ENCODE peak calls at places on chromosome 20, in nine cellular contexts. P, F, H, R, A, S, G, C and O are unnamed samples. For H3K9me3, the result is how much of the 10 kb centered on the place peaks cover.

GRCh38 chr20:53829706-53830521 is 236.3 kb upstream of the ZNF217 start:
- DNase-seq in S (no peak), H (no peak), R (no peak), A (no peak), F (peak), C (no peak), G (no peak), P (no peak), O (peak)

GRCh38 chr20:33788351-33789049 is 22.6 kb upstream of the CHMP4B start:
- DNase-seq in R (peak), S (no peak), C (no peak), F (peak), H (no peak), A (no peak), G (no peak), P (no peak), O (peak)

GRCh38 chr20:3239026-3239866 is at the start of gene SLC4A11:
- DNase-seq in R (peak), H (peak), S (peak), A (no peak), G (peak), P (no peak), C (no peak), F (peak), O (peak)

GRCh38 chr20:34190679-34191090 is 50.5 kb upstream of the ASIP start:
- DNase-seq in C (no peak), R (peak), G (peak), P (no peak), H (peak), F (peak), A (peak), S (peak), O (peak)

GRCh38 chr20:17889226-17889625 is 79.4 kb downstream of the SNX5 start:
- DNase-seq in P (no peak), G (no peak), H (no peak), S (no peak), C (no peak), A (no peak), F (no peak), R (no peak), O (no peak)

GRCh38 chr20:57783196-57783595 is 73.4 kb upstream of the PMEPA1 start:
- DNase-seq in R (no peak), H (no peak), S (peak), C (no peak), P (peak), G (no peak), F (no peak), A (no peak), O (no peak)

GRCh38 chr20:16747291-16747811 is 807 bp upstream of the OTOR start:
- DNase-seq in F (no peak), C (no peak), R (no peak), P (no peak), A (no peak), S (no peak), H (no peak), G (peak), O (no peak)

GRCh38 chr20:52645822-52646221 is 326.3 kb upstream of the TSHZ2 start:
- DNase-seq in H (no peak), S (no peak), A (no peak), F (peak), C (no peak), R (no peak), P (no peak), G (no peak), O (no peak)

GRCh38 chr20:51598581-51598980 is 56.1 kb upstream of the NFATC2 start:
- DNase-seq in H (no peak), R (no peak), S (no peak), G (no peak), C (no peak), P (no peak), A (no peak), F (no peak), O (no peak)

GRCh38 chr20:60123096-60123495 is 164.9 kb downstream of the CDH26 start:
- DNase-seq in H (peak), P (no peak), R (no peak), G (no peak), S (no peak), F (no peak), C (no peak), A (no peak), O (no peak)

GRCh38 chr20:2756056-2756611 is 44.3 kb downstream of the CPXM1 start:
- DNase-seq in A (no peak), S (peak), F (no peak), R (no peak), H (no peak), G (no peak), C (no peak), P (no peak), O (no peak)

GRCh38 chr20:35181731-35182130 is 9.9 kb downstream of the PROCR start:
- DNase-seq in C (no peak), F (no peak), S (no peak), G (no peak), A (no peak), P (no peak), H (no peak), R (no peak), O (no peak)

GRCh38 chr20:50366270-50367103 is 143.7 kb upstream of the PTPN1 start:
- DNase-seq in R (peak), C (no peak), S (no peak), A (no peak), P (peak), H (peak), F (peak), G (no peak), O (peak)

GRCh38 chr20:11712611-11713160 is 205.0 kb upstream of the BTBD3 start:
- DNase-seq in A (no peak), P (no peak), R (no peak), C (no peak), H (no peak), G (no peak), S (no peak), F (no peak), O (no peak)

GRCh38 chr20:38434310-38434741 is 802 bp downstream of the SNHG17 start:
- DNase-seq in G (peak), S (peak), A (no peak), H (peak), F (no peak), R (no peak), P (no peak), C (no peak), O (no peak)

GRCh38 chr20:23130622-23130916 is 44.4 kb upstream of the CD93 start:
- DNase-seq in S (no peak), C (no peak), R (no peak), A (no peak), F (no peak), H (no peak), G (no peak), P (peak), O (no peak)

GRCh38 chr20:31237763-31238162 is 19.7 kb upstream of the DEFB115 start:
- DNase-seq in R (no peak), G (no peak), P (no peak), H (no peak), S (no peak), A (no peak), C (no peak), F (no peak), O (no peak)
- H3K9me3 ChIP-seq in R (under half), G (half or more), P (half or more), H (half or more), S (half or more), A (under half), C (under half), F (half or more), O (under half)

DNA sequence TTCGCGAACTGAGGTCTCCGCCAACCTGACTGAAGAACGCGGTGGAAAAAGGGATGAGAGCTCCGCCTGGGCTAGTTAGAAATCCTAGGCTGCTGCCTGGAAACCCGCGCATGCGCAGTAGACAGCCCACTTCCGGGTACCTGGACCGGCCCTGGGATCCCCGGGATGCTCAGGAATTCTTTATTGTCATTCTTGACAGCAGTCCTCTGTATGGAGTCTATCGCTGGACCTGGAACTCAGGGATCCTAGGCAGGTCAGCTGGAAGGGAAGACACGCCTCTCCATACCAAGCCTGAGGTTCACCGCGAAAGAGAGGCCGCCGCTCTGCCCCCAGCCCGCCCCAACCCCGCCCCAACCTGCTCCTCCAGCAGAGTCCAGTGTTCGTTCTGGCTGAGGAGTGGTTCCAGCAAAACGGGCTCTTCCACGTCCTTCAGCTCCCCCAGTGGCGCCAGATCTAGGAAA is 1379.2 kb upstream of the DEFB115 start:
- DNase-seq in F (no peak), G (no peak), A (no peak), P (peak), S (peak), H (no peak), R (no peak), C (no peak), O (peak)
- H3K9me3 ChIP-seq in F (under half), G (half or more), A (under half), P (under half), S (half or more), H (under half), R (under half), C (under half), O (under half)

GRCh38 chr20:55782861-55783260 is 222.5 kb downstream of the CBLN4 start:
- DNase-seq in S (no peak), H (no peak), G (no peak), C (no peak), A (no peak), R (no peak), P (no peak), F (no peak), O (no peak)
- H3K9me3 ChIP-seq in S (half or more), H (under half), G (under half), C (under half), A (under half), R (under half), P (under half), F (under half), O (under half)

GRCh38 chr20:62433655-62434054 is 6.3 kb upstream of the RBBP8NL start:
- DNase-seq in P (no peak), C (no peak), F (no peak), R (peak), S (no peak), H (no peak), G (no peak), A (no peak), O (peak)
- H3K9me3 ChIP-seq in P (under half), C (under half), F (under half), R (under half), S (under half), H (under half), G (under half), A (under half), O (under half)

DNA sequence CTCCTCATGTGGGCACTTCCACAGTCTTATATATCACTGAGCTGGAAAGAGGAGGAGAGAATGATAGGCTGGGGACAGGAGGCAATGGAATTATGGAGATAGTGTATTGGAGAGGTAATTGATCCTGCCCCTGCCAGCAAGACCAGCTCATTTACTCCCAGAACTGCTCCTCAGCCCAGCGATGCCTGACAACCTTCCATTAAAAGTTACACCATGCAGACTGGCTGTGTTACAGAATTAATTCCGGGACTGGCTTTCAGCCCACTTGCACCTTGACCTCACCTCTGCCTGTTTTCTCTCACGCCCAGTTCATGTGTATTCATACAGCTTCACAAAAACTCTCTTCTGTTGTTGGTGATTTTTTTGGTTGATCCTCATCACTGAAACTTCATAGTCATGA is 207.2 kb downstream of the PLCB1 start:
- DNase-seq in F (no peak), C (no peak), G (no peak), H (no peak), R (no peak), P (no peak), S (no peak), A (no peak), O (no peak)
- H3K9me3 ChIP-seq in F (under half), C (under half), G (under half), H (under half), R (under half), P (under half), S (under half), A (under half), O (under half)

DNA sequence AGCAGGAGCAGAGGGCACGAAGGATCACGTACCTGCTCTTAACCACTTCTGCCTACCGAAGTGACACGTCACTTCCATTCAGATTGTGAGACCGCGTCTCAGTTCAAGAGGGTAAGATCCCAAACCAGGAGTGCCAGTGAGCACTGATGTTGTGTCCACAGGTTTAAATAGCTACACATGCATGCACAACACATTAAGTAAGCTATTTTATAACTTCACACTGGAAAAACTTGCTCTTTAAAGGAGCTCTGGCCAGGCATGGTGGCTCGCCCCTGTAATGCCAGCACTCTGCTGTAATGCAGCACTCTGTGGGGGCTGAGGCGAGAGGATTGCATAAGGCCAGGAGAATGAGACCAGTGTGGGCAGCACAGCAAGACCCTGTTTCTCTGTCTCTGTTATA is 21.1 kb downstream of the ABHD12 start:
- DNase-seq in S (no peak), P (no peak), C (no peak), H (no peak), R (no peak), A (no peak), G (no peak), F (no peak), O (no peak)
- H3K9me3 ChIP-seq in S (under half), P (under half), C (under half), H (under half), R (under half), A (under half), G (under half), F (under half), O (under half)

GRCh38 chr20:55172310-55173002 is 697.1 kb downstream of the DOK5 start:
- DNase-seq in C (no peak), A (no peak), S (no peak), H (no peak), P (no peak), R (no peak), G (no peak), F (no peak), O (no peak)
- H3K9me3 ChIP-seq in C (under half), A (under half), S (under half), H (under half), P (under half), R (under half), G (under half), F (under half), O (under half)

GRCh38 chr20:49287555-49288249 is 9.8 kb upstream of the ZNFX1 start:
- DNase-seq in S (peak), F (peak), G (no peak), H (no peak), P (no peak), R (no peak), C (no peak), A (no peak), O (no peak)
- H3K9me3 ChIP-seq in S (under half), F (under half), G (under half), H (under half), P (under half), R (under half), C (under half), A (under half), O (under half)